ENCODE peak calls at places on chromosomes 6 and 20, in six cellular contexts. R is ascending aorta, A is AG04449, I is choroid plexus epithelial cell, X is adrenal gland, D is fibroblast of lung. F is an unnamed sample.

GRCh38 chr6:83838727-83839126 is 14.4 kb upstream of the RIPPLY2 start:
- DNase-seq in R (no peak), A (no peak), I (no peak), X (no peak), D (no peak), F (no peak)

GRCh38 chr6:81999270-81999669 is 246.8 kb upstream of the TENT5A start:
- DNase-seq in R (no peak), A (no peak), I (no peak), X (no peak), D (peak), F (no peak)

GRCh38 chr6:46687619-46688097 is at the start of gene TDRD6:
- DNase-seq in R (no peak), A (no peak), I (no peak), X (no peak), D (no peak), F (no peak)

GRCh38 chr20:854601-855000 is 21.1 kb downstream of the FAM110A start:
- DNase-seq in R (no peak), A (no peak), I (no peak), X (no peak), D (no peak), F (no peak)

GRCh38 chr6:170080828-170081368 is 210.0 kb downstream of the DLL1 start:
- DNase-seq in R (no peak), A (no peak), I (no peak), X (peak), D (no peak), F (no peak)

GRCh38 chr6:20630617-20631448 is 96.6 kb downstream of the CDKAL1 start:
- DNase-seq in R (no peak), A (no peak), I (no peak), X (no peak), D (no peak), F (no peak)

GRCh38 chr6:143694560-143694959 is 16.8 kb downstream of the PHACTR2 start:
- DNase-seq in R (no peak), A (no peak), I (no peak), X (no peak), D (peak), F (no peak)

GRCh38 chr20:35145141-35145564 is 2.0 kb downstream of the EDEM2 start:
- DNase-seq in R (no peak), A (peak), I (peak), X (no peak), D (peak), F (peak)

GRCh38 chr20:58693226-58694006 is 816 bp downstream of the NPEPL1 start:
- DNase-seq in R (no peak), A (no peak), I (no peak), X (peak), D (no peak), F (no peak)

GRCh38 chr20:51678041-51678697 is 90.0 kb downstream of the ATP9A start:
- DNase-seq in R (no peak), A (no peak), I (peak), X (no peak), D (peak), F (no peak)

GRCh38 chr6:156102129-156102528 is 646.5 kb upstream of the NOX3 start:
- DNase-seq in R (no peak), A (no peak), I (no peak), X (no peak), D (no peak), F (no peak)

GRCh38 chr20:36861625-36861874 is 14.4 kb upstream of the TLDC2 start:
- DNase-seq in R (no peak), A (no peak), I (no peak), X (peak), D (no peak), F (no peak)

GRCh38 chr6:170158296-170159039 is 132.4 kb downstream of the DLL1 start:
- DNase-seq in R (no peak), A (no peak), I (no peak), X (no peak), D (no peak), F (no peak)

GRCh38 chr6:134516582-134516981 is 198.7 kb upstream of the SGK1 start:
- DNase-seq in R (no peak), A (no peak), I (peak), X (no peak), D (no peak), F (no peak)

GRCh38 chr6:112899541-112899940 is 552.4 kb downstream of the RFPL4B start:
- DNase-seq in R (no peak), A (no peak), I (no peak), X (no peak), D (peak), F (no peak)

GRCh38 chr6:107128577-107128976 is 13.3 kb upstream of the BEND3 start:
- DNase-seq in R (no peak), A (no peak), I (peak), X (no peak), D (peak), F (no peak)

GRCh38 chr6:52538921-52539354 is 37.9 kb downstream of the TRAM2 start:
- DNase-seq in R (no peak), A (no peak), I (no peak), X (no peak), D (peak), F (no peak)

GRCh38 chr20:49549806-49550551 is 18.0 kb downstream of the PTGIS start:
- DNase-seq in R (no peak), A (no peak), I (no peak), X (no peak), D (no peak), F (no peak)

GRCh38 chr20:37990571-37991151 is 42.6 kb downstream of the TTI1 start:
- DNase-seq in R (no peak), A (no peak), I (peak), X (no peak), D (peak), F (no peak)
- H3K4me3 ChIP-seq in R (no peak), A (no peak), I (no peak), X (no peak), D (no peak), F (no peak)

GRCh38 chr6:131014080-131014776 is 48.8 kb downstream of the EPB41L2 start:
- DNase-seq in R (no peak), A (no peak), I (no peak), X (no peak), D (peak), F (no peak)
- H3K4me3 ChIP-seq in R (peak), A (no peak), I (no peak), X (peak), D (no peak), F (no peak)

GRCh38 chr6:6712258-6712978 is 123.9 kb downstream of the LY86 start:
- DNase-seq in R (no peak), A (peak), I (peak), X (no peak), D (peak), F (no peak)
- H3K4me3 ChIP-seq in R (peak), A (no peak), I (no peak), X (no peak), D (no peak), F (peak)

GRCh38 chr6:31930962-31931361 is 3.4 kb downstream of the C2 start:
- DNase-seq in R (no peak), A (no peak), I (no peak), X (no peak), D (no peak), F (no peak)

GRCh38 chr6:31928672-31928939 is 1.1 kb downstream of the C2 start:
- DNase-seq in R (no peak), A (no peak), I (no peak), X (no peak), D (no peak), F (no peak)

GRCh38 chr6:31922942-31923341 is 4.6 kb upstream of the C2 start:
- DNase-seq in R (no peak), A (no peak), I (no peak), X (no peak), D (no peak), F (no peak)

GRCh38 chr6:31927868-31928671 is 553 bp downstream of the C2 start:
- DNase-seq in R (no peak), A (no peak), I (no peak), X (no peak), D (no peak), F (no peak)

GRCh38 chr6:31927242-31927867 is at the start of gene C2:
- DNase-seq in R (no peak), A (no peak), I (no peak), X (no peak), D (no peak), F (no peak)
- H3K4me3 ChIP-seq in R (no peak), A (no peak), I (no peak), X (peak), D (no peak), F (no peak)

GRCh38 chr20:25310921-25311728 is 63.2 kb downstream of the PYGB start:
- DNase-seq in R (no peak), A (peak), I (peak), X (no peak), D (peak), F (peak)

GRCh38 chr20:25309395-25310267 is 61.7 kb downstream of the PYGB start:
- DNase-seq in R (peak), A (peak), I (peak), X (peak), D (peak), F (no peak)

GRCh38 chr20:25308671-25309394 is 60.9 kb downstream of the PYGB start:
- DNase-seq in R (no peak), A (peak), I (peak), X (no peak), D (peak), F (no peak)

GRCh38 chr20:25308083-25308491 is 60.2 kb downstream of the PYGB start:
- DNase-seq in R (no peak), A (no peak), I (no peak), X (no peak), D (no peak), F (no peak)

DNA sequence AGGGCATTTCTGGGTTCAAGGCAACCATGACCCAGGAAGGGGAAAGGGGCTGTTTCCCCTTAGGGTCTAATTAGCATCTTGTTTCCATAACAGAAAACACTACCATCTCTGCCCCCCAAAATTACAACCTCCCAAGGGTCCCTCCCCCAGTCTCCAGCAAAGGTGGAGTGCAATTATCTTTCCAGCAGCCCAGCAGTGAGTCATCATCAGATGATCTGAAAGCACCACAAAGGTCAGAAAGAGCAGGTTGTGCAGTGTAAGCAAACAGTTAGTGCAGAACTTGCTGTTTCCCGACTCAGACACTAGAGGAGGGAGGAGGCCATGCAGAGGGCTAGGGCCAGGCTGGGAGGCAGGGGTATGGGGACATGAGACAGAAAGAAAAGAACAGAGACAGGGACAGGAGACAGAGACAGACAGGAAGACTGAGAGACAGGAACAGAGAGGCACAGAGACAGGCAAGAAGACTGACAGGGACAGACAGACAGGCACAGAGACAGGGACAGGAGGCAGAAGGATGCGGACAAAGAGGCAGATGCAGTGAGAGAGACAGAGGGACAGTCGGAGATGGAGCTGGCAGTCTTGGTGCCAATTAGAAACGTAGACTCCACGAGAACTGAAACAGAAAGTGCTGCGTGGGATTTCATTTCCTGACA is 62.5 kb downstream of the PYGB start:
- DNase-seq in R (peak), A (peak), I (peak), X (peak), D (peak), F (peak)
- H3K4me3 ChIP-seq in R (peak), A (peak), I (peak), X (peak), D (peak), F (no peak)

DNA sequence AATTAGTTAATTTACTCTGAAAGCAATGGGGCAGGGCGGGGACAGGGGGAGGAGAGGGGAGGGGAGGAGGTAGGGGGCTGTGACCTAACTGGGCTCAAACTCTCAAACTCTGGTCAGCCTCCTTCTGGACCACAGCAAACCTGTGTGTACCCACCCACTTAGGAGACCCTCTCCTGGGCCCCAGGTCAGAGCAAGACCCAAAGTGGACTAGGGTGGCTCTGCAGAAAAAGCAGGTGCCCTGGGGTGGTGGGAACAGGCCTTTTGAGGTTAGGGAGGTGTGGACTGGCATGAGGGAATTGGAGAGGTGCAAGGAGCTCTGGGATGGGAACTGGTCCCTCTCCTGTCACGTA is 51.3 kb downstream of the MRPL14 start:
- DNase-seq in R (no peak), A (no peak), I (no peak), X (no peak), D (no peak), F (no peak)
- H3K4me3 ChIP-seq in R (peak), A (no peak), I (no peak), X (peak), D (no peak), F (no peak)

DNA sequence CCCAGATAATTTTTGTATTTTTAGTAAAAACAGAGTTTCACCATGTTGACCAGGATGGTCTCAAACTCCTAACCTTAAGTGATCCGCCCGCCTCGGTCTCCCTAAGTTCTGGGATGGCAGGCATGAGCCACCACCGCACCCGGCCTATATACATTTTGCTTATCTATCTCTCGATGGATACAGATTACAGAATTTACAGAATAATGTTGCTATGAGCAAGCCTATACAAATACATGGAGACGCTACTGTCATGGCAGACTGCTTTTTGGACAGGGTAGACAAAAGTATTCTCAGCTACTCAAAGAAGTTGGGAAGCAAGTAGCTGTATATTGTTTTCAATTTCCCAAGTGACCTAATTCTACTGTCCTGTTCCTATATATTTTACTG is 1.6 kb downstream of the HSPA1L start:
- DNase-seq in R (no peak), A (no peak), I (no peak), X (no peak), D (no peak), F (no peak)
- H3K4me3 ChIP-seq in R (peak), A (no peak), I (no peak), X (peak), D (no peak), F (no peak)

GRCh38 chr6:26521485-26522391 is 16.4 kb upstream of the HMGN4 start:
- DNase-seq in R (no peak), A (no peak), I (peak), X (peak), D (peak), F (no peak)
- H3K4me3 ChIP-seq in R (peak), A (peak), I (peak), X (peak), D (peak), F (peak)

F was measured in Jurkat, Clone E6-1.